ENCODE peak calls at places on chromosome 4, in six cellular contexts. J is heart left ventricle, K is tibial nerve, B is uterus, D is IMR-90, N is suprapubic skin. Q is an unnamed sample.
A peak's percentile ranks its signal among the peaks of the same experiment; 100 is the strongest.

GRCh38 chr4:186058253-186058979 is 10.5 kb upstream of the TLR3 start:
- DNase-seq in J (no peak), K (no peak), B (no peak), D (no peak), N (no peak), Q (no peak)

GRCh38 chr4:86092684-86093083 is 267.2 kb downstream of the MAPK10 start:
- DNase-seq in J (no peak), K (no peak), B (no peak), D (peak; percentile 81), N (no peak), Q (no peak)

GRCh38 chr4:182113774-182114173 is 129.4 kb upstream of the TENM3 start:
- DNase-seq in J (no peak), K (no peak), B (no peak), D (peak; percentile 16), N (no peak), Q (no peak)

GRCh38 chr4:14749910-14750309 is 252.4 kb upstream of the CPEB2 start:
- DNase-seq in J (peak; percentile 39), K (peak; percentile 9), B (no peak), D (no peak), N (no peak), Q (peak; percentile 68)

GRCh38 chr4:88963817-88964216 is 93.2 kb downstream of the FAM13A start:
- DNase-seq in J (no peak), K (no peak), B (no peak), D (peak; percentile 73), N (no peak), Q (no peak)

GRCh38 chr4:177047851-177048174 is 255.1 kb upstream of the VEGFC start:
- DNase-seq in J (no peak), K (no peak), B (no peak), D (peak; percentile 55), N (no peak), Q (no peak)

GRCh38 chr4:176400816-176401461 is 81.2 kb downstream of the SPCS3 start:
- DNase-seq in J (no peak), K (no peak), B (no peak), D (peak; percentile 78), N (no peak), Q (no peak)

GRCh38 chr4:84826681-84827080 is 139.8 kb downstream of the WDFY3 start:
- DNase-seq in J (no peak), K (no peak), B (no peak), D (no peak), N (no peak), Q (no peak)

GRCh38 chr4:27490315-27490714 is 629.7 kb downstream of the STIM2 start:
- DNase-seq in J (no peak), K (no peak), B (no peak), D (no peak), N (no peak), Q (no peak)

GRCh38 chr4:85866508-85866907 is 391.6 kb downstream of the ARHGAP24 start:
- DNase-seq in J (no peak), K (no peak), B (no peak), D (no peak), N (no peak), Q (no peak)

GRCh38 chr4:98939892-98940298 is 11.0 kb upstream of the EIF4E start:
- DNase-seq in J (no peak), K (peak; percentile 36), B (peak; percentile 18), D (peak; percentile 80), N (no peak), Q (no peak)

GRCh38 chr4:48141048-48141447 is 7.0 kb upstream of the TXK start:
- DNase-seq in J (no peak), K (no peak), B (no peak), D (peak; percentile 56), N (no peak), Q (no peak)

GRCh38 chr4:52714597-52715254 is 36.5 kb downstream of the ERVMER34-1 start:
- DNase-seq in J (no peak), K (no peak), B (no peak), D (no peak), N (no peak), Q (no peak)

GRCh38 chr4:140266958-140267568 is 106.4 kb upstream of the SCOC start:
- DNase-seq in J (no peak), K (no peak), B (no peak), D (peak; percentile 92), N (no peak), Q (no peak)

GRCh38 chr4:150402968-150403367 is 179.0 kb upstream of the MAB21L2 start:
- DNase-seq in J (peak; percentile 42), K (no peak), B (no peak), D (peak; percentile 24), N (no peak), Q (no peak)

GRCh38 chr4:3389186-3389878 is 52.4 kb upstream of the HGFAC start:
- DNase-seq in J (no peak), K (no peak), B (no peak), D (no peak), N (peak; percentile 61), Q (no peak)

GRCh38 chr4:3386486-3386885 is 55.3 kb upstream of the HGFAC start:
- DNase-seq in J (no peak), K (no peak), B (no peak), D (no peak), N (no peak), Q (no peak)

GRCh38 chr4:3387154-3387942 is 54.4 kb upstream of the HGFAC start:
- DNase-seq in J (no peak), K (no peak), B (no peak), D (no peak), N (no peak), Q (no peak)

GRCh38 chr4:3388461-3389185 is 53.1 kb upstream of the HGFAC start:
- DNase-seq in J (no peak), K (no peak), B (no peak), D (peak; percentile 73), N (no peak), Q (no peak)

DNA sequence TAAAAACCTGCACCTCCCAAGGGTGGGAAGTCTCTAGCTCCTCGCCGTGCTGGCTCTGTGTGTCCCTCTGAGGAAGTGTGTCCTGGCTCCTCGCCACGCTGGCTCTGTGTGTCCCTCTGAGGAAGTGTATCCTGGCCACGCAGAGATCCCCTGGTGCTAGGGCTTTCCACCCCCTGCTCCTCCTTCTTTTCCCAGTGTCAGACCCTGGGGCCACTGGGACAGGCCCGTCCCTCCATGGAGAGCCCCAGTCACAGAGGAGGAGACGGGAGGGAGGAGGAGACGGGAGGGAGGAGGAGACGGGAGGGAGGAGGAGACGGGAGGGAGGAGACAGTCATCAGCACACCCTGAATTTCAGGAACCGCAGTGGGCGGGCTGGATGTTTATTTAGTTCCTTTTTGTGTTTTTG is 53.8 kb upstream of the HGFAC start:
- DNase-seq in J (peak; percentile 91), K (peak; percentile 86), B (peak; percentile 67), D (peak; percentile 23), N (peak; percentile 88), Q (peak; percentile 81)
- TF ChIP-seq POLR2A in J (no peak), K (no peak), B (no peak), D (no peak), N (no peak), Q (no peak)

GRCh38 chr4:78753091-78753490 is 23.1 kb upstream of the BMP2K start:
- DNase-seq in J (no peak), K (no peak), B (no peak), D (no peak), N (no peak), Q (no peak)

GRCh38 chr4:78747328-78747946 is 28.7 kb upstream of the BMP2K start:
- DNase-seq in J (no peak), K (no peak), B (no peak), D (peak; percentile 92), N (no peak), Q (no peak)

GRCh38 chr4:78749258-78749971 is 26.7 kb upstream of the BMP2K start:
- DNase-seq in J (no peak), K (no peak), B (no peak), D (no peak), N (no peak), Q (no peak)

GRCh38 chr4:78749972-78750727 is 26.0 kb upstream of the BMP2K start:
- DNase-seq in J (no peak), K (no peak), B (no peak), D (no peak), N (no peak), Q (no peak)

GRCh38 chr4:78748361-78748760 is 27.8 kb upstream of the BMP2K start:
- DNase-seq in J (no peak), K (no peak), B (no peak), D (peak; percentile 58), N (no peak), Q (no peak)
- H3K27ac ChIP-seq in J (no peak overlapping the region), K (no peak overlapping the region), B (no peak overlapping the region), D (no peak overlapping the region), N (no peak overlapping the region), Q (no peak overlapping the region)

GRCh38 chr4:153346031-153346430 is 1.5 kb downstream of the MND1 start:
- DNase-seq in J (no peak), K (no peak), B (no peak), D (no peak), N (no peak), Q (no peak)

GRCh38 chr4:153345011-153345981 is 808 bp downstream of the MND1 start:
- DNase-seq in J (peak; percentile 9), K (peak; percentile 13), B (no peak), D (peak; percentile 56), N (peak; percentile 63), Q (peak; percentile 50)

GRCh38 chr4:153347117-153347516 is 2.6 kb downstream of the MND1 start:
- DNase-seq in J (no peak), K (no peak), B (no peak), D (no peak), N (no peak), Q (no peak)

GRCh38 chr4:153348006-153348405 is 3.5 kb downstream of the MND1 start:
- DNase-seq in J (no peak), K (no peak), B (no peak), D (peak; percentile 62), N (no peak), Q (no peak)

DNA sequence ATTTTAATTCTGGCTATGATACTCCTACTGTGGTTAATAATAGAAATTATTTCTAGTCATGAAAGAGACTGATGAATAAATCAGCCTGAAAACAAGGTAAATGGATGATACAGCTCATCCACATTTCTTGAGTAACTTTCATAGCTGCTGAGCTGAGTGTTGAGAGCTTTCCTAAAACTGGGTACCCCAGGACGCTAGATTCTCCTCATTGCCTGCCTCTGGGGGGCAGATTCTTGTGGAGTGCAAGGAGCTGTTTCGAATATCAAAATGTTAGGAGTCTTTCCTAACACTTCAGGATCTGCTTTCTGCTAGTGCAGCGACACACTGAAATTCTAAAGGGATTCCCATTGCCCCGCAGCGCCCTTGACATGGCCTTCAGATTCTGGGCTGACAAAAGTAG is 2.1 kb downstream of the MND1 start:
- DNase-seq in J (no peak), K (no peak), B (no peak), D (peak; percentile 10), N (no peak), Q (no peak)
- TF ChIP-seq CTCF in J (peak; percentile 9), K (no peak), B (no peak), D (peak; percentile 12), N (no peak), Q (no peak)

GRCh38 chr4:55949480-55949802 is 696 bp downstream of the CEP135 start:
- DNase-seq in J (no peak), K (no peak), B (no peak), D (no peak), N (no peak), Q (no peak)

GRCh38 chr4:55947912-55948725 is 626 bp upstream of the CEP135 start:
- DNase-seq in J (no peak), K (peak; percentile 11), B (no peak), D (peak; percentile 98), N (no peak), Q (no peak)

GRCh38 chr4:55947254-55947882 is 1.4 kb upstream of the CEP135 start:
- DNase-seq in J (no peak), K (no peak), B (no peak), D (peak; percentile 36), N (no peak), Q (no peak)

GRCh38 chr4:55951191-55951922 is 2.6 kb downstream of the CEP135 start:
- DNase-seq in J (no peak), K (no peak), B (no peak), D (no peak), N (no peak), Q (no peak)

GRCh38 chr4:55948726-55949479 is at the start of gene CEP135:
- DNase-seq in J (peak; percentile 95), K (peak; percentile 79), B (peak; percentile 88), D (peak; percentile 88), N (peak; percentile 95), Q (peak; percentile 95)
- TF ChIP-seq POLR2A in J (no peak), K (peak; percentile 34), B (peak; percentile 45), D (peak; percentile 80), N (no peak), Q (no peak)